ENCODE peak calls at places on chromosomes 4 and X, in six cellular contexts. One of them, this sample, is unnamed.

GRCh38 chr4:5472166-5472565 is 236.2 kb downstream of the EVC2 start:
- DNase-seq in effector CD4-positive, alpha-beta T cell: no peak
- DNase-seq in CD8-positive, alpha-beta memory T cell: no peak
- DNase-seq in AG20443: no peak
- DNase-seq in neural crest cell: no peak
- DNase-seq in CD4-positive, CD25-positive, alpha-beta regulatory T cell: no peak
- DNase-seq in this sample: no peak

GRCh38 chr4:169009281-169010124 is 552 bp downstream of the CBR4 start:
- DNase-seq in effector CD4-positive, alpha-beta T cell: peak; percentile 46
- DNase-seq in CD8-positive, alpha-beta memory T cell: peak; percentile 40
- DNase-seq in AG20443: peak; percentile 55
- DNase-seq in neural crest cell: peak; percentile 36
- DNase-seq in CD4-positive, CD25-positive, alpha-beta regulatory T cell: peak; percentile 76
- DNase-seq in this sample: peak; percentile 64

GRCh38 chr4:78656968-78657445 is 105.4 kb downstream of the ANXA3 start:
- DNase-seq in effector CD4-positive, alpha-beta T cell: no peak
- DNase-seq in CD8-positive, alpha-beta memory T cell: no peak
- DNase-seq in AG20443: no peak
- DNase-seq in neural crest cell: no peak
- DNase-seq in CD4-positive, CD25-positive, alpha-beta regulatory T cell: peak; percentile 43
- DNase-seq in this sample: no peak

GRCh38 chr4:113496698-113497097 is 264.8 kb downstream of the CAMK2D start:
- DNase-seq in effector CD4-positive, alpha-beta T cell: no peak
- DNase-seq in CD8-positive, alpha-beta memory T cell: no peak
- DNase-seq in AG20443: no peak
- DNase-seq in neural crest cell: no peak
- DNase-seq in CD4-positive, CD25-positive, alpha-beta regulatory T cell: no peak
- DNase-seq in this sample: no peak

GRCh38 chr4:1011022-1011694 is at the start of gene FGFRL1:
- DNase-seq in effector CD4-positive, alpha-beta T cell: peak; percentile 89
- DNase-seq in CD8-positive, alpha-beta memory T cell: peak; percentile 86
- DNase-seq in AG20443: peak; percentile 98
- DNase-seq in neural crest cell: peak; percentile 88
- DNase-seq in CD4-positive, CD25-positive, alpha-beta regulatory T cell: peak; percentile 93
- DNase-seq in this sample: peak; percentile 77

GRCh38 chr4:99087887-99088484 is 602 bp downstream of the ADH5 start:
- DNase-seq in effector CD4-positive, alpha-beta T cell: peak; percentile 2
- DNase-seq in CD8-positive, alpha-beta memory T cell: no peak
- DNase-seq in AG20443: peak; percentile 88
- DNase-seq in neural crest cell: peak; percentile 26
- DNase-seq in CD4-positive, CD25-positive, alpha-beta regulatory T cell: peak; percentile 58
- DNase-seq in this sample: peak; percentile 49

GRCh38 chr4:6939761-6940743 is 30.4 kb downstream of the TBC1D14 start:
- DNase-seq in effector CD4-positive, alpha-beta T cell: no peak
- DNase-seq in CD8-positive, alpha-beta memory T cell: no peak
- DNase-seq in AG20443: no peak
- DNase-seq in neural crest cell: no peak
- DNase-seq in CD4-positive, CD25-positive, alpha-beta regulatory T cell: no peak
- DNase-seq in this sample: peak; percentile 40

GRCh38 chrX:129983575-129984131 is 1.2 kb downstream of the BCORL1 start:
- DNase-seq in effector CD4-positive, alpha-beta T cell: no peak
- DNase-seq in CD8-positive, alpha-beta memory T cell: no peak
- DNase-seq in AG20443: no peak
- DNase-seq in neural crest cell: peak; percentile 21
- DNase-seq in CD4-positive, CD25-positive, alpha-beta regulatory T cell: no peak
- DNase-seq in this sample: no peak

GRCh38 chrX:85001344-85001743 is 2.3 kb upstream of the APOOL start:
- DNase-seq in effector CD4-positive, alpha-beta T cell: no peak
- DNase-seq in CD8-positive, alpha-beta memory T cell: no peak
- DNase-seq in AG20443: no peak
- DNase-seq in neural crest cell: no peak
- DNase-seq in CD4-positive, CD25-positive, alpha-beta regulatory T cell: no peak
- DNase-seq in this sample: no peak

GRCh38 chrX:41045960-41046567 is 39.2 kb upstream of the USP9X start:
- DNase-seq in effector CD4-positive, alpha-beta T cell: no peak
- DNase-seq in CD8-positive, alpha-beta memory T cell: no peak
- DNase-seq in AG20443: peak; percentile 31
- DNase-seq in neural crest cell: no peak
- DNase-seq in CD4-positive, CD25-positive, alpha-beta regulatory T cell: no peak
- DNase-seq in this sample: no peak

GRCh38 chr4:136803430-136803829 is 728.9 kb downstream of the PCDH18 start:
- DNase-seq in effector CD4-positive, alpha-beta T cell: no peak
- DNase-seq in CD8-positive, alpha-beta memory T cell: no peak
- DNase-seq in AG20443: no peak
- DNase-seq in neural crest cell: no peak
- DNase-seq in CD4-positive, CD25-positive, alpha-beta regulatory T cell: no peak
- DNase-seq in this sample: no peak

GRCh38 chrX:13357925-13358324 is 38.1 kb upstream of the ATXN3L start:
- DNase-seq in effector CD4-positive, alpha-beta T cell: no peak
- DNase-seq in CD8-positive, alpha-beta memory T cell: no peak
- DNase-seq in AG20443: peak; percentile 23
- DNase-seq in neural crest cell: no peak
- DNase-seq in CD4-positive, CD25-positive, alpha-beta regulatory T cell: no peak
- DNase-seq in this sample: no peak

GRCh38 chr4:10164877-10165283 is 48.3 kb upstream of the WDR1 start:
- DNase-seq in effector CD4-positive, alpha-beta T cell: no peak
- DNase-seq in CD8-positive, alpha-beta memory T cell: no peak
- DNase-seq in AG20443: peak; percentile 81
- DNase-seq in neural crest cell: peak; percentile 56
- DNase-seq in CD4-positive, CD25-positive, alpha-beta regulatory T cell: peak; percentile 19
- DNase-seq in this sample: no peak

GRCh38 chr4:6582889-6583504 is 8.0 kb downstream of the MAN2B2 start:
- DNase-seq in effector CD4-positive, alpha-beta T cell: no peak
- DNase-seq in CD8-positive, alpha-beta memory T cell: no peak
- DNase-seq in AG20443: peak; percentile 52
- DNase-seq in neural crest cell: no peak
- DNase-seq in CD4-positive, CD25-positive, alpha-beta regulatory T cell: peak; percentile 44
- DNase-seq in this sample: peak; percentile 6

GRCh38 chrX:47179221-47179927 is 14.3 kb upstream of the UBA1 start:
- DNase-seq in effector CD4-positive, alpha-beta T cell: no peak
- DNase-seq in CD8-positive, alpha-beta memory T cell: no peak
- DNase-seq in AG20443: peak; percentile 67
- DNase-seq in neural crest cell: no peak
- DNase-seq in CD4-positive, CD25-positive, alpha-beta regulatory T cell: no peak
- DNase-seq in this sample: no peak

GRCh38 chr4:152431287-152431686 is 104.6 kb downstream of the FBXW7 start:
- DNase-seq in effector CD4-positive, alpha-beta T cell: no peak
- DNase-seq in CD8-positive, alpha-beta memory T cell: no peak
- DNase-seq in AG20443: no peak
- DNase-seq in neural crest cell: no peak
- DNase-seq in CD4-positive, CD25-positive, alpha-beta regulatory T cell: no peak
- DNase-seq in this sample: no peak

GRCh38 chr4:100690812-100691211 is 173.0 kb upstream of the EMCN start:
- DNase-seq in effector CD4-positive, alpha-beta T cell: no peak
- DNase-seq in CD8-positive, alpha-beta memory T cell: no peak
- DNase-seq in AG20443: no peak
- DNase-seq in neural crest cell: no peak
- DNase-seq in CD4-positive, CD25-positive, alpha-beta regulatory T cell: no peak
- DNase-seq in this sample: no peak

GRCh38 chr4:87375719-87376291 is 15.2 kb downstream of the HSD17B11 start:
- DNase-seq in effector CD4-positive, alpha-beta T cell: no peak
- DNase-seq in CD8-positive, alpha-beta memory T cell: no peak
- DNase-seq in AG20443: peak; percentile 73
- DNase-seq in neural crest cell: no peak
- DNase-seq in CD4-positive, CD25-positive, alpha-beta regulatory T cell: peak; percentile 53
- DNase-seq in this sample: peak; percentile 34

GRCh38 chr4:128354205-128354821 is 66.7 kb upstream of the PGRMC2 start:
- DNase-seq in effector CD4-positive, alpha-beta T cell: no peak
- DNase-seq in CD8-positive, alpha-beta memory T cell: no peak
- DNase-seq in AG20443: peak; percentile 62
- DNase-seq in neural crest cell: no peak
- DNase-seq in CD4-positive, CD25-positive, alpha-beta regulatory T cell: no peak
- DNase-seq in this sample: no peak

GRCh38 chr4:165060938-165061337 is 7.3 kb downstream of the TRIM75 start:
- DNase-seq in effector CD4-positive, alpha-beta T cell: no peak
- DNase-seq in CD8-positive, alpha-beta memory T cell: no peak
- DNase-seq in AG20443: no peak
- DNase-seq in neural crest cell: no peak
- DNase-seq in CD4-positive, CD25-positive, alpha-beta regulatory T cell: no peak
- DNase-seq in this sample: no peak

GRCh38 chr4:160372390-160372789 is 1269.5 kb downstream of the RAPGEF2 start:
- DNase-seq in effector CD4-positive, alpha-beta T cell: no peak
- DNase-seq in CD8-positive, alpha-beta memory T cell: no peak
- DNase-seq in AG20443: no peak
- DNase-seq in neural crest cell: no peak
- DNase-seq in CD4-positive, CD25-positive, alpha-beta regulatory T cell: no peak
- DNase-seq in this sample: no peak

GRCh38 chr4:8217871-8218270 is 18.8 kb downstream of the SH3TC1 start:
- DNase-seq in effector CD4-positive, alpha-beta T cell: no peak
- DNase-seq in CD8-positive, alpha-beta memory T cell: no peak
- DNase-seq in AG20443: no peak
- DNase-seq in neural crest cell: no peak
- DNase-seq in CD4-positive, CD25-positive, alpha-beta regulatory T cell: no peak
- DNase-seq in this sample: no peak

GRCh38 chr4:126106658-126107057 is 791.9 kb downstream of the FAT4 start:
- DNase-seq in effector CD4-positive, alpha-beta T cell: no peak
- DNase-seq in CD8-positive, alpha-beta memory T cell: no peak
- DNase-seq in AG20443: no peak
- DNase-seq in neural crest cell: no peak
- DNase-seq in CD4-positive, CD25-positive, alpha-beta regulatory T cell: no peak
- DNase-seq in this sample: no peak

GRCh38 chr4:102736636-102737549 is 23.9 kb downstream of the MANBA start:
- DNase-seq in effector CD4-positive, alpha-beta T cell: no peak
- DNase-seq in CD8-positive, alpha-beta memory T cell: no peak
- DNase-seq in AG20443: no peak
- DNase-seq in neural crest cell: no peak
- DNase-seq in CD4-positive, CD25-positive, alpha-beta regulatory T cell: no peak
- DNase-seq in this sample: no peak

GRCh38 chr4:4762909-4763814 is 96.3 kb upstream of the MSX1 start:
- DNase-seq in effector CD4-positive, alpha-beta T cell: no peak
- DNase-seq in CD8-positive, alpha-beta memory T cell: no peak
- DNase-seq in AG20443: peak; percentile 65
- DNase-seq in neural crest cell: no peak
- DNase-seq in CD4-positive, CD25-positive, alpha-beta regulatory T cell: peak; percentile 68
- DNase-seq in this sample: no peak

GRCh38 chrX:48492293-48492910 is 16.4 kb upstream of the PORCN start:
- DNase-seq in effector CD4-positive, alpha-beta T cell: no peak
- DNase-seq in CD8-positive, alpha-beta memory T cell: no peak
- DNase-seq in AG20443: peak; percentile 31
- DNase-seq in neural crest cell: no peak
- DNase-seq in CD4-positive, CD25-positive, alpha-beta regulatory T cell: no peak
- DNase-seq in this sample: no peak

GRCh38 chr4:79862842-79863241 is 210.2 kb downstream of the ANTXR2 start:
- DNase-seq in effector CD4-positive, alpha-beta T cell: no peak
- DNase-seq in CD8-positive, alpha-beta memory T cell: no peak
- DNase-seq in AG20443: no peak
- DNase-seq in neural crest cell: no peak
- DNase-seq in CD4-positive, CD25-positive, alpha-beta regulatory T cell: no peak
- DNase-seq in this sample: no peak

GRCh38 chr4:14856076-14856926 is 146.0 kb upstream of the CPEB2 start:
- DNase-seq in effector CD4-positive, alpha-beta T cell: no peak
- DNase-seq in CD8-positive, alpha-beta memory T cell: no peak
- DNase-seq in AG20443: peak; percentile 91
- DNase-seq in neural crest cell: no peak
- DNase-seq in CD4-positive, CD25-positive, alpha-beta regulatory T cell: peak; percentile 33
- DNase-seq in this sample: no peak

GRCh38 chr4:56658410-56659003 is 22.6 kb downstream of the HOPX start:
- DNase-seq in effector CD4-positive, alpha-beta T cell: no peak
- DNase-seq in CD8-positive, alpha-beta memory T cell: no peak
- DNase-seq in AG20443: no peak
- DNase-seq in neural crest cell: no peak
- DNase-seq in CD4-positive, CD25-positive, alpha-beta regulatory T cell: no peak
- DNase-seq in this sample: no peak

GRCh38 chr4:127479031-127479622 is 153.6 kb upstream of the INTU start:
- DNase-seq in effector CD4-positive, alpha-beta T cell: no peak
- DNase-seq in CD8-positive, alpha-beta memory T cell: no peak
- DNase-seq in AG20443: peak; percentile 18
- DNase-seq in neural crest cell: peak; percentile 11
- DNase-seq in CD4-positive, CD25-positive, alpha-beta regulatory T cell: peak; percentile 20
- DNase-seq in this sample: no peak

GRCh38 chrX:97845451-97845850 is 961.7 kb downstream of the RPA4 start:
- DNase-seq in effector CD4-positive, alpha-beta T cell: no peak
- DNase-seq in CD8-positive, alpha-beta memory T cell: no peak
- DNase-seq in AG20443: no peak
- DNase-seq in neural crest cell: no peak
- DNase-seq in CD4-positive, CD25-positive, alpha-beta regulatory T cell: no peak
- DNase-seq in this sample: no peak

GRCh38 chr4:162282711-162283110 is 118.9 kb upstream of the FSTL5 start:
- DNase-seq in effector CD4-positive, alpha-beta T cell: no peak
- DNase-seq in CD8-positive, alpha-beta memory T cell: no peak
- DNase-seq in AG20443: no peak
- DNase-seq in neural crest cell: no peak
- DNase-seq in CD4-positive, CD25-positive, alpha-beta regulatory T cell: no peak
- DNase-seq in this sample: no peak

GRCh38 chr4:102713096-102713495 is 47.7 kb downstream of the MANBA start:
- DNase-seq in effector CD4-positive, alpha-beta T cell: no peak
- DNase-seq in CD8-positive, alpha-beta memory T cell: no peak
- DNase-seq in AG20443: peak; percentile 44
- DNase-seq in neural crest cell: no peak
- DNase-seq in CD4-positive, CD25-positive, alpha-beta regulatory T cell: no peak
- DNase-seq in this sample: no peak

This sample was measured in immature natural killer cell.